ENCODE peak calls at places on chromosomes 12 and 14, in five cellular contexts. I, U, L, X and D are unnamed samples.

GRCh38 chr12:6056406-6057211 is 67.9 kb downstream of the VWF start:
- DNase-seq in I (no peak), U (no peak), L (no peak), X (no peak), D (no peak)

GRCh38 chr14:41607966-41608663 is 1.4 kb downstream of the LRFN5 start:
- DNase-seq in I (no peak), U (peak), L (no peak), X (no peak), D (peak)

GRCh38 chr14:64737391-64738305 is 33.4 kb downstream of the PLEKHG3 start:
- DNase-seq in I (no peak), U (no peak), L (no peak), X (no peak), D (no peak)

GRCh38 chr12:39619316-39619659 is 315 bp downstream of the ABCD2 start:
- DNase-seq in I (no peak), U (no peak), L (no peak), X (no peak), D (no peak)

GRCh38 chr12:57164966-57165365 is 17.5 kb upstream of the LRP1-AS start:
- DNase-seq in I (no peak), U (no peak), L (no peak), X (no peak), D (no peak)

GRCh38 chr12:106586535-106586802 is 3.7 kb downstream of the RFX4 start:
- DNase-seq in I (no peak), U (no peak), L (no peak), X (no peak), D (no peak)

GRCh38 chr12:78210894-78211302 is 380.2 kb downstream of the NAV3 start:
- DNase-seq in I (no peak), U (no peak), L (no peak), X (no peak), D (no peak)

GRCh38 chr12:57234233-57234570 is 4.7 kb downstream of the SHMT2 start:
- DNase-seq in I (no peak), U (no peak), L (no peak), X (no peak), D (no peak)

GRCh38 chr14:69611264-69612013 is at the start of gene SUSD6:
- DNase-seq in I (peak), U (peak), L (peak), X (peak), D (peak)

GRCh38 chr14:32588448-32589320 is 259.6 kb downstream of the AKAP6 start:
- DNase-seq in I (no peak), U (no peak), L (peak), X (no peak), D (peak)

GRCh38 chr14:55077691-55078151 is 26.3 kb downstream of the MAPK1IP1L start:
- DNase-seq in I (peak), U (no peak), L (no peak), X (no peak), D (no peak)

GRCh38 chr12:26298785-26299621 is 103.6 kb downstream of the SSPN start:
- DNase-seq in I (no peak), U (peak), L (peak), X (no peak), D (peak)

GRCh38 chr14:105161314-105161713 is 7.3 kb downstream of the JAG2 start:
- DNase-seq in I (no peak), U (no peak), L (no peak), X (no peak), D (no peak)

GRCh38 chr14:21997300-21997699 is 323.7 kb upstream of the OR4E1 start:
- DNase-seq in I (no peak), U (no peak), L (no peak), X (no peak), D (no peak)

GRCh38 chr12:98419795-98420402 is 95.5 kb upstream of the TMPO start:
- DNase-seq in I (no peak), U (no peak), L (no peak), X (no peak), D (no peak)

GRCh38 chr12:89160716-89161123 is 191.6 kb downstream of the DUSP6 start:
- DNase-seq in I (no peak), U (no peak), L (no peak), X (peak), D (no peak)

DNA sequence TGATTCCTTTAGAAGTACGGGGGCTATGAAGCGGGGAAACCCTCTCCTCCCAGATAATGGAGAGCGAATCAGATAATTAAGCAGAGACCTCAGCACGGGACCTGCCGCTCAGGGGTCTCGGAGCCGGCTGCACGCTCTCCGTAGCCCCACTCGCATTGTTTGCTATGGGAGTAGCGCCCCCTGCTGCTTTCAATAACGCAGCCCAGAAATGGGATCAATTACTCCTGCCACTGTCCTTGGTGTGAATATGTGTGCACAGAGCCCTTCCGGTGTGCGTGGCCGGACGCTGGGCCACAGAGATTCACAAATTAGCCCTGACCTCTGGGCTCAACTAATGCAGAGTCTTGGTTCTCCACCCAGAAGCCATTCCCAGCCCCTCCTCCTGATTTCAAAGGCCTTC is 76.4 kb upstream of the TMEM132C start:
- DNase-seq in I (no peak), U (no peak), L (no peak), X (no peak), D (no peak)
- TF ChIP-seq CTCF in I (no peak), U (no peak), L (no peak), X (no peak), D (peak)

GRCh38 chr12:990649-991349 is at the start of gene ERC1:
- DNase-seq in I (peak), U (peak), L (no peak), X (peak), D (peak)
- TF ChIP-seq CTCF in I (no peak), U (no peak), L (no peak), X (no peak), D (no peak)

GRCh38 chr14:100502622-100503220 is 84.5 kb downstream of the BEGAIN start:
- DNase-seq in I (no peak), U (no peak), L (no peak), X (no peak), D (no peak)
- TF ChIP-seq CTCF in I (no peak), U (no peak), L (no peak), X (no peak), D (no peak)

GRCh38 chr14:100855256-100855930 is 29.5 kb downstream of the MEG3 start:
- DNase-seq in I (no peak), U (no peak), L (no peak), X (no peak), D (no peak)
- TF ChIP-seq CTCF in I (no peak), U (no peak), L (no peak), X (no peak), D (no peak)

DNA sequence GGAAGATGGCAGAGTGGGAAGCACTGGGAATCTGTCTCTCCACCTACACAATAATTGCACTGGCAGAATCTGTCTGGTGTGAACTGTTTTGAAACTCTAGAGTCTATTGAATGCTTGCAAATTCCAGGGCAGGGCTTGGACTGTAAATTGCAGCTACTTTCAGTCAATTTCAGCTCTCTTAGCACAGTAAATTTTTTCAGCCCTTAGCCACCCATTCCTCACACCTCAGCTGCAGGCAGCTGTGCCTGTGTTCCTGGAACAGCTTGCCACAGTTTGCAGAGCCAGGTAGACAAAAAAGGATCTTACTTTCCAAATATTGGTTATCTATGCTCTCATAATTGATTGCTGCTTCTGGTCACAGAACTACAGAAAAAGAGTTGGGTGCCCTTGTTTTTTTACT is 33.4 kb upstream of the MMP19 start:
- DNase-seq in I (no peak), U (no peak), L (no peak), X (no peak), D (no peak)
- TF ChIP-seq CTCF in I (no peak), U (no peak), L (no peak), X (no peak), D (no peak)

GRCh38 chr12:7661741-7662140 is 4.0 kb downstream of the APOBEC1 start:
- DNase-seq in I (no peak), U (no peak), L (no peak), X (no peak), D (no peak)

GRCh38 chr12:7666595-7666994 is 887 bp upstream of the APOBEC1 start:
- DNase-seq in I (no peak), U (no peak), L (no peak), X (no peak), D (no peak)

GRCh38 chr12:7667025-7667575 is 1.4 kb upstream of the APOBEC1 start:
- DNase-seq in I (no peak), U (no peak), L (no peak), X (no peak), D (no peak)
- TF ChIP-seq CTCF in I (no peak), U (peak), L (peak), X (no peak), D (peak)

DNA sequence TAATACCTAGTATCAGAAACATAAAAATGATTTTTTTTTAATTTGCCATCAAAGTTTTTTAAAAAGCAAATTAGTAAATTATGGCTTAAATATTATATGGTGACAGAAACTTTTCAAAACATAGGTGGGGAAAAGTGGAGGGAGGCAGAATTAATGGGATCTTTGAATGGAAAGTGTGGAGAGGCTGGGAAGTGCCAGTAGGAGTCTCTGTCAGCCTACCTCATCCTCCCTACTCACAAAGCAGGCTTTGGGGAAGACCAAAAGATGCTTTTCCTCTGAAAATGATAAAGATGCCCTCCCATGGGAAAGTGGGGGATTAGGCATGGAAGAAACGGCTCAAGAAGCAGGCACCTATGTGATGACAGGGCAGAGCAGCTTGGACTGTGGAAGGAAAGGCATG is 21.8 kb downstream of the PLEK2 start:
- DNase-seq in I (no peak), U (no peak), L (no peak), X (no peak), D (no peak)
- TF ChIP-seq CTCF in I (no peak), U (no peak), L (no peak), X (no peak), D (no peak)